ENCODE peak calls at places on chromosomes 7 and 10, in nine cellular contexts. O is mesendoderm, J is A549, T is RWPE1, W is heart left ventricle, N is GM23338, R is neuronal stem cell, U is HCT116, E is sigmoid colon. M is an unnamed sample.

GRCh38 chr10:14478639-14479038 is 147.9 kb upstream of the FRMD4A start:
- DNase-seq in N (peak), R (peak), E (peak), O (peak), U (peak), J (peak), W (peak), T (peak), M (peak)

GRCh38 chr7:124497209-124497608 is 268.4 kb downstream of the GPR37 start:
- DNase-seq in T (no peak), U (no peak), J (no peak), W (no peak), E (no peak), R (no peak), O (no peak), N (no peak), M (no peak)

GRCh38 chr7:74084722-74085578 is 1.3 kb downstream of the LIMK1 start:
- DNase-seq in U (no peak), W (no peak), N (no peak), O (no peak), R (no peak), E (no peak), J (no peak), T (no peak), M (no peak)

GRCh38 chr10:99975942-99976809 is 33.6 kb downstream of the DNMBP start:
- DNase-seq in U (no peak), R (no peak), N (no peak), O (no peak), J (no peak), E (no peak), T (no peak), W (no peak), M (peak)

GRCh38 chr10:82762641-82763040 is 887.6 kb downstream of the NRG3 start:
- DNase-seq in W (no peak), O (no peak), E (no peak), N (no peak), T (no peak), J (no peak), R (no peak), U (no peak), M (no peak)

GRCh38 chr7:131544449-131545425 is 11.7 kb downstream of the PODXL start:
- DNase-seq in J (peak), R (no peak), N (peak), O (peak), W (no peak), T (no peak), E (peak), U (no peak), M (no peak)

GRCh38 chr10:74084955-74085354 is 65.7 kb downstream of the AP3M1 start:
- DNase-seq in W (no peak), N (no peak), U (no peak), J (no peak), E (no peak), O (no peak), T (no peak), R (no peak), M (no peak)

GRCh38 chr10:17038627-17039026 is 91.0 kb downstream of the CUBN start:
- DNase-seq in R (no peak), T (no peak), J (no peak), U (no peak), O (no peak), E (peak), W (no peak), N (no peak), M (no peak)

GRCh38 chr10:132156382-132156781 is 30.4 kb upstream of the DPYSL4 start:
- DNase-seq in W (peak), N (no peak), E (no peak), O (no peak), U (no peak), T (no peak), R (no peak), J (no peak), M (no peak)

GRCh38 chr10:32149257-32149955 is 93.2 kb upstream of the KIF5B start:
- DNase-seq in E (peak), R (no peak), O (peak), T (peak), U (peak), N (no peak), J (peak), W (no peak), M (no peak)

DNA sequence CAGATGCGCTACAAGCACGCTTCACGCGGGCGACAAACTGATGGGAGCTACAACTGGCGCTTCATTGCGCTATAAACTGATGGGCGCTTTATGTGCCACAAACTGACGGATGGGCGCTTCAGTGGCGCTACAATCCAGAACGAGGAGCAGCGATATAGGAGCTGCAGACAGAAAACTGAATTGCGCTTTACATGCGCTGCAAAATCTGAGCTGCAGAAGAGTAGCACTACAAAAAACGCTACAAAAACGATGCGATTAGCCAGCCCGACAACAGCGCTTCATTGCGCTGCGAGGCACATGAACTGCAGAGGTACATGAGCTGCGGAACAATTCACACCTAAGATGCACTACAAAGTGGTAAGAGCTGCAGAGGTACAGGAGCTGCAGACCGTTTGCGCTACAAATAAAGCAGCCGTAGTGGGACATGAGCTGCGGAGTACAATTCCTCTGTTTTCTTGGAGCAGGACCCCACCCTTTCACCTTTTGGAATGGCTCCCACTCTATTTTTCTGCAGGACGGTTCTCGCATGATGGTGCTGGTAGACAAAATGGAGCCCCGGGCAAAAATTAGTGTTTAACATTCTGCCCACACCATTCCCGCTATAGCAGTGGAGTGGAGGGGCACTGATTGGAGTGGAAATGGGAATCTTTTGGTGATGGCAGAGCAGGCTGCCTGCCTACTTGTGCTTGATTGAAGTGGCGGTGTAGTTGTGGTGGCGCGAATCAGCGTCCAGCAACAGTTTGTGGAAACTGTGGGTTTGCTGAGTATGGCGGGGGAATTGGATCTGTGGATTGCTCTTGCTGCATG is 1.2 kb upstream of the SGCE start:
- DNase-seq in T (no peak), U (peak), E (no peak), N (peak), J (peak), R (peak), W (no peak), O (peak), M (peak)
- H3K27ac ChIP-seq in T (peak), U (peak), E (peak), N (no peak), J (peak), R (peak), W (no peak), O (no peak), M (no peak)

DNA sequence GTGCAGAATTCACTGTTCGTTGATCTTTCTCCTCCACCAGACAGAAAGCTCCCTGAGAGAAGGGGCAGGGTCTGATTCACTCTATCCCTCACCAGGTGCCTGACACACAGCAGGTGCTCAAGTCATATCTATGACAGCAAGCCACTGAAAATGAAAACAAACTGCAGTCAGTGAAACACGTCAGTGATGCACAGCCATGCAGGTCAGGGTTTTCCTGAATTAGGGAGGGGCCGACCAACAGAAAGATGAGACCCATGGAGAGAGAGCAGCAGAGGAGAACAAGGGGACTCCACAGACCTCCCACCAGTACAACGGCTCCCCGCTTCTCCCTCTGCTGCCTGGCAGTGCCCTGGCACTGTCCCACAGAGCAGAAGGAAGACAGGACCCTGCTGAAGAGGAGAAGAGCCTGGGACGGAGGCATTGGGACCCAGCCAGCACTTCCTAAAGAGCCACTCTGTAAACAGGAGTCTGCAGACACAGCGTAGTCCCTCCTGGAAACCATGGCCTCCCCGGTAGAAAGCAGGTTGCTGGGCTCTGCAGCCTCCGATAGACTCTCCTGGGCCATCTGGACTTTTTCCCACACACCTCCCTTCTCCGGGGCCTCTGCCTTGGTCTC is 50.3 kb downstream of the FAM53B start:
- DNase-seq in J (no peak), W (peak), T (no peak), R (no peak), E (peak), N (no peak), U (no peak), O (no peak), M (no peak)
- H3K27ac ChIP-seq in J (no peak), W (peak), T (peak), R (no peak), E (peak), N (no peak), U (no peak), O (no peak), M (peak)

GRCh38 chr7:157097056-157097329 is 41.7 kb upstream of the UBE3C start:
- DNase-seq in T (no peak), N (no peak), J (no peak), E (no peak), R (no peak), O (no peak), U (no peak), W (no peak), M (no peak)

GRCh38 chr7:157090485-157091165 is 48.1 kb upstream of the UBE3C start:
- DNase-seq in R (no peak), J (no peak), N (no peak), T (no peak), W (no peak), E (peak), O (no peak), U (no peak), M (no peak)

GRCh38 chr7:157097569-157097968 is 41.2 kb upstream of the UBE3C start:
- DNase-seq in T (no peak), R (no peak), O (no peak), N (no peak), U (no peak), E (no peak), J (no peak), W (no peak), M (peak)

GRCh38 chr7:157096286-157097055 is 42.3 kb upstream of the UBE3C start:
- DNase-seq in J (no peak), W (no peak), T (no peak), R (no peak), N (no peak), E (peak), U (no peak), O (no peak), M (no peak)
- H3K27ac ChIP-seq in J (no peak), W (no peak), T (no peak), R (no peak), N (no peak), E (no peak), U (no peak), O (no peak), M (no peak)

GRCh38 chr7:36154255-36155212 is 1.5 kb downstream of the EEPD1 start:
- DNase-seq in U (no peak), J (no peak), W (no peak), T (no peak), N (peak), R (no peak), E (peak), O (no peak), M (no peak)

GRCh38 chr7:36153571-36154097 is 580 bp downstream of the EEPD1 start:
- DNase-seq in R (peak), N (peak), U (no peak), O (no peak), W (peak), J (no peak), E (peak), T (no peak), M (peak)

GRCh38 chr7:36151921-36152755 is 916 bp upstream of the EEPD1 start:
- DNase-seq in O (no peak), T (no peak), E (no peak), J (no peak), N (no peak), W (no peak), U (no peak), R (no peak), M (peak)

GRCh38 chr7:36155811-36156361 is 2.8 kb downstream of the EEPD1 start:
- DNase-seq in T (no peak), N (peak), W (no peak), O (peak), U (no peak), J (no peak), R (no peak), E (peak), M (peak)

GRCh38 chr7:36152756-36153570 is at the start of gene EEPD1:
- DNase-seq in O (peak), E (peak), W (peak), J (peak), N (peak), T (peak), U (peak), R (peak), M (peak)
- H3K27ac ChIP-seq in O (no peak), E (peak), W (peak), J (peak), N (peak), T (peak), U (peak), R (no peak), M (peak)

GRCh38 chr7:27186450-27187157 is 1.6 kb upstream of the HOXA11 start:
- DNase-seq in W (no peak), U (no peak), R (no peak), O (no peak), E (peak), N (no peak), J (no peak), T (no peak), M (no peak)
- H3K27ac ChIP-seq in W (no peak), U (no peak), R (no peak), O (no peak), E (peak), N (no peak), J (peak), T (peak), M (no peak)

GRCh38 chr7:142754681-142755575 is 5.7 kb downstream of the PRSS1 start:
- DNase-seq in E (no peak), J (no peak), U (no peak), W (no peak), R (no peak), O (no peak), N (no peak), T (no peak), M (peak)

GRCh38 chr7:142759433-142759832 is 10.2 kb downstream of the PRSS1 start:
- DNase-seq in J (no peak), E (no peak), O (no peak), W (no peak), R (no peak), N (no peak), T (no peak), U (no peak), M (no peak)

DNA sequence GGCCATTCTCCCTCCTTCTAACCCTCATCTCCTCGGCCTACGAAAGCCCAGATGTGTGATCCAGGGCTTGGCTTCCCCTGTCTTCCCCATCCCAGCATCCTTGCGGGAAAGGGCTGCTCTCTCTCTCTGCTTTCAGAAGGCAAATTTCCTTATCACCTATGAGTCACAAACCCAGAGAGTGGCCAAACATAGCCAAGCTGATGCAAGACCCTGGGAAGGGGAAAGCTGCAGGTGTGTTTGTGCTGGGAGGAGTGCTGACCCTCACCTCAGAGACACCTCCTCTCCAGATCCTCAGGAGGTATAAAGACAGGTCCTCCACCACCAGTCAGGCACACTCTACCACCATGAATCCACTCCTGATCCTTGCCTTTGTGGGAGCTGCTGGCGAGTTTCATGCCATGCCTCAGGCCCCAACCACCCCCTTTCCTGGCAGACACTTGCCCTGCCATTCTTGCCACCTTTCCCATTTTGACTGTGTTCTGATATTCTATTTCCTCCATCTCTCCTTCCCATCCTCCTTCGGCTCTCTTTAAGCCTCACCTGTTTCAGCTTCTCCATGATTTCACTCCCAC is 10.6 kb upstream of the PRSS2 start:
- DNase-seq in R (no peak), O (peak), E (no peak), T (no peak), U (no peak), N (no peak), W (no peak), J (no peak), M (no peak)
- H3K27ac ChIP-seq in R (no peak), O (no peak), E (no peak), T (no peak), U (no peak), N (no peak), W (no peak), J (no peak), M (no peak)

GRCh38 chr10:45578384-45578946 is 94.1 kb downstream of the ZFAND4 start:
- DNase-seq in W (no peak), E (no peak), T (no peak), N (no peak), R (no peak), J (no peak), O (no peak), U (no peak), M (no peak)

GRCh38 chr10:45580781-45581496 is 91.6 kb downstream of the ZFAND4 start:
- DNase-seq in O (peak), T (no peak), U (no peak), W (no peak), N (no peak), J (no peak), R (no peak), E (no peak), M (peak)

GRCh38 chr10:45580371-45580770 is 92.2 kb downstream of the ZFAND4 start:
- DNase-seq in E (no peak), R (no peak), O (no peak), T (no peak), W (no peak), U (no peak), N (no peak), J (no peak), M (no peak)

GRCh38 chr10:45582386-45582781 is 90.2 kb downstream of the ZFAND4 start:
- DNase-seq in E (no peak), T (no peak), J (no peak), W (no peak), R (no peak), N (no peak), O (no peak), U (no peak), M (no peak)

DNA sequence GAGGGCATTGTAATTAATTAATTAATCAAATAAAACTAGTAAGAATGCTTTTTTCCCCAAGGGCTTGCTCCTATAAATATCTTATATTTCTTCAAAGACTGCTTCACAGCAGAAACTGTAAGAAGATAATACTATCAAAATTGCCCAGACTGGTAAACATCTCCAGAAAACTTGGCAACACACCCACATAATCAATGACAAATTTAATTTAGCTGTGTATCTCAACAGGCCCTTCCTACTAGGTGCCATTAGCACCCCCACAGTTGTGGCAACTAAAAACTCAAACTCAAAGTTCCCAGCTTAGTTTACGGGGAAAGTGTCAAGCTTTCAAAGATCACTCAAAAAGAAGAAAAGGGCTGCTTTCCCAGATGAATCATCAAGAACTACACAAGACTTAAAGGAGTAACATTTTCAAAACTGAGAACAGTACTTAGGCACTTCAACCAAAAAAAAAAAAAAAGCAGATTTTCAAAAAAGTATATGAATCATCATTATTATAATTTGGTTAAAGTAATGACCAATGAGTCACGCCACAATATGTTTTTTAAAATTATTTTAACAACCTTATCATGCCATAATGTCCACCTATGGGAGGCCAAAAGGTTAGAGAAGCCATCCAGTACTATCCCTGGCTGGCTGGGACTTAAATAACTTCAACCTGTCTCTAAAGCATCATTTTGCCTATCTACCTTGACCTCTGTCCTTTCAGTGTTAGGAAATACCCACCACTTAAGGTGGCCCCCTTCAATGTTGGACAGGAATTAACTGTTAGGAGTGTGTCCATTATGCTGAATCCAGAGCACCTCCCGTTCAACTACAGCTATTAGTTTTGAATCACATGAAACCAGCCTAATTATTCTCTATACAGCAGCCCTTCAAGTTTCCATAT is 90.8 kb downstream of the ZFAND4 start:
- DNase-seq in J (no peak), T (no peak), R (no peak), E (no peak), O (no peak), W (no peak), N (no peak), U (no peak), M (no peak)
- H3K27ac ChIP-seq in J (no peak), T (no peak), R (no peak), E (no peak), O (no peak), W (no peak), N (no peak), U (no peak), M (peak)

DNA sequence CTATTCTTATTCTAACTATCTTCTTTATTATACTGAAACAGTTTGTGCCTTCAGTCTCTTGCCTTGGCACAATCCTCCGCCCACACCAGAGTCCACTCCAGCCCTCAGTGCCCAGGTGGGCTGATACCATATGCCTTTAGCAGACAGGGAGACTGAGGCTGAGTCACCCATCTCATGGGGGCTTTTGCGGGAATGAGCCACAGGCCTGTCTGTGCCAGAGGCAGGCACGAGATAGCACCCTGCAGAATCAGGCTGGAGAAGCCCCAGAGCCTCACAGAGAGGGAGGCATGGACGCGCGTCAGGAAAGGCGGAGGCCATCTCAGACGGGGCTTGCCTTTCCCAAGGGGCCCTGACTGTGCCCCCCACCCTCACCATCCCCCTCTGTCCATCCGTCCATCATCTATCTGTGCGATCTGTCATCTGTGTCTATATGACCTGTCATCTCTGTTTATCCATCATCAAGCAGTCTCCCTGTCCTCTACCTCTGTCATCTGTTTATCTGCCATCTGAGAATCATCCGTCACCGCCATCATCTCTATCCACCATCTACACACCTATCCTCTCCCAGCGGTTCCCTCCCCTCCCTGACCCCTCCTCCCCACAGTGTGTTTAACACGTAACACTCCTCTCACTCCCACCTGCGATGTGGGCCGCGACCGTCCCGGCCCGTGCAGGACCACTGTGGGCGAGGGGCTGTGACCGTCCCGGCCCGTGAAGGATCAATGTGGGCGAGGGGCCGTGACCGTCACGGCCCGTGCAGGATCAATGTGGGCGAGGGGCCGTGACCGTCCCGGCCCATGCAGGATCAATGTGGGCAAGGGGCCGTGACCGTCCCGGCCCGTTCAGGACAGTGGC is 7.3 kb upstream of the ADAP1 start:
- DNase-seq in N (no peak), O (no peak), U (no peak), E (peak), R (no peak), J (no peak), T (no peak), W (peak), M (no peak)
- H3K27ac ChIP-seq in N (no peak), O (no peak), U (no peak), E (peak), R (no peak), J (no peak), T (no peak), W (no peak), M (no peak)

GRCh38 chr7:151494569-151495284 is 25.0 kb downstream of the RHEB start:
- DNase-seq in O (no peak), U (no peak), N (no peak), T (no peak), E (no peak), W (no peak), J (no peak), R (no peak), M (no peak)
- H3K27ac ChIP-seq in O (no peak), U (no peak), N (peak), T (no peak), E (peak), W (no peak), J (peak), R (no peak), M (no peak)